ENCODE peak calls at places on chromosomes 6 and 20, in eight cellular contexts. F, H, A, L, S, M, V and G are unnamed samples.

GRCh38 chr6:38166411-38167240 is 347.1 kb downstream of the ZFAND3 start:
- DNase-seq in M (no peak), H (no peak), V (no peak), S (no peak), F (no peak), L (no peak), A (no peak), G (no peak)

GRCh38 chr6:49409951-49410542 is 53.0 kb downstream of the MMUT start:
- DNase-seq in V (peak), S (peak), A (peak), M (peak), L (peak), H (peak), F (peak), G (peak)

GRCh38 chr6:167501831-167502385 is 177.0 kb downstream of the TTLL2 start:
- DNase-seq in V (peak), M (no peak), H (no peak), S (no peak), L (no peak), F (no peak), A (no peak), G (peak)

GRCh38 chr6:133730881-133731280 is 158.0 kb upstream of the TCF21 start:
- DNase-seq in M (no peak), F (no peak), H (no peak), L (no peak), V (no peak), A (peak), S (no peak), G (peak)

GRCh38 chr6:158324136-158324535 is 11.9 kb downstream of the TULP4 start:
- DNase-seq in M (peak), S (no peak), V (no peak), A (peak), F (no peak), L (no peak), H (no peak), G (no peak)

GRCh38 chr6:19723533-19723932 is 113.6 kb upstream of the ID4 start:
- DNase-seq in F (no peak), M (peak), V (no peak), H (no peak), L (peak), S (no peak), A (peak), G (peak)

GRCh38 chr6:127279815-127280214 is 13.2 kb downstream of the RNF146 start:
- DNase-seq in M (no peak), S (no peak), F (no peak), A (no peak), H (no peak), L (no peak), V (no peak), G (no peak)

GRCh38 chr20:16351415-16351814 is 221.8 kb downstream of the KIF16B start:
- DNase-seq in L (no peak), A (no peak), S (no peak), V (no peak), M (no peak), H (no peak), F (no peak), G (no peak)

GRCh38 chr6:148851683-148852556 is 105.1 kb downstream of the UST start:
- DNase-seq in H (no peak), S (no peak), M (no peak), F (no peak), V (no peak), L (no peak), A (no peak), G (no peak)

GRCh38 chr6:98657764-98658163 is 176.6 kb upstream of the POU3F2 start:
- DNase-seq in M (no peak), V (peak), L (peak), H (no peak), A (peak), S (no peak), F (no peak), G (peak)

GRCh38 chr6:140271759-140272377 is 897.4 kb upstream of the CITED2 start:
- DNase-seq in H (no peak), F (no peak), V (no peak), A (no peak), M (no peak), S (no peak), L (no peak), G (peak)

GRCh38 chr6:33373950-33374349 is 17.7 kb upstream of the KIFC1 start:
- DNase-seq in A (no peak), S (no peak), M (no peak), L (no peak), F (no peak), V (no peak), H (no peak), G (no peak)